ENCODE peak calls at places on chromosomes 12 and 14, in nine cellular contexts. W is aorta, F is AG04450, O is IMR-90, A is RWPE2, V is lower lobe of right lung, L is PC-3, I is RWPE1, Z is prostate gland. U is an unnamed sample.

GRCh38 chr12:97943359-97943758 is 480.8 kb downstream of the RMST start:
- DNase-seq in A (no peak), F (no peak), L (peak), W (no peak), Z (no peak), O (no peak), V (no peak), I (no peak), U (no peak)

GRCh38 chr14:62162998-62163589 is 400.9 kb downstream of the SNAPC1 start:
- DNase-seq in A (no peak), L (peak), O (peak), F (no peak), Z (peak), I (peak), V (no peak), W (no peak), U (no peak)

GRCh38 chr14:30440986-30441385 is 118.0 kb upstream of the G2E3 start:
- DNase-seq in W (no peak), O (no peak), I (no peak), A (no peak), F (no peak), V (no peak), Z (no peak), L (no peak), U (no peak)

GRCh38 chr12:76621582-76622024 is 62.0 kb upstream of the OSBPL8 start:
- DNase-seq in Z (peak), O (peak), W (peak), A (no peak), V (peak), F (peak), L (peak), I (peak), U (peak)

GRCh38 chr12:79409562-79409961 is 281.2 kb downstream of the PAWR start:
- DNase-seq in L (peak), A (no peak), I (no peak), F (peak), Z (no peak), W (no peak), V (no peak), O (peak), U (no peak)

GRCh38 chr14:101315802-101316296 is 245.4 kb upstream of the DIO3 start:
- DNase-seq in I (no peak), W (no peak), F (no peak), L (peak), A (no peak), V (no peak), Z (no peak), O (no peak), U (no peak)

GRCh38 chr12:55734595-55734994 is 5.8 kb upstream of the CD63 start:
- DNase-seq in F (no peak), W (no peak), Z (no peak), I (no peak), A (no peak), L (no peak), O (no peak), V (no peak), U (no peak)

GRCh38 chr12:48459259-48459658 is 13.1 kb upstream of the ANP32D start:
- DNase-seq in W (no peak), A (no peak), O (no peak), V (no peak), L (no peak), F (no peak), I (no peak), Z (no peak), U (no peak)

GRCh38 chr12:22981711-22982110 is 356.7 kb downstream of the ETNK1 start:
- DNase-seq in F (no peak), V (no peak), W (no peak), A (no peak), L (no peak), I (no peak), Z (no peak), O (peak), U (no peak)

GRCh38 chr14:104433401-104434213 is 146.0 kb upstream of the C14orf180 start:
- DNase-seq in W (peak), A (peak), L (no peak), V (peak), Z (no peak), I (no peak), O (no peak), F (no peak), U (no peak)

GRCh38 chr14:44935155-44935554 is 26.6 kb downstream of the KLHL28 start:
- DNase-seq in W (no peak), V (no peak), I (no peak), Z (no peak), F (no peak), A (no peak), L (peak), O (peak), U (no peak)

GRCh38 chr14:50714452-50715073 is 46.5 kb upstream of the SAV1 start:
- DNase-seq in V (no peak), L (peak), O (peak), F (no peak), A (no peak), W (no peak), Z (no peak), I (peak), U (no peak)

GRCh38 chr14:33475623-33476022 is 475.3 kb downstream of the EGLN3 start:
- DNase-seq in A (no peak), I (peak), O (no peak), L (peak), W (no peak), F (no peak), Z (no peak), V (no peak), U (no peak)

GRCh38 chr12:104263580-104264358 is 39.8 kb upstream of the EID3 start:
- DNase-seq in O (peak), Z (peak), A (peak), W (no peak), V (no peak), I (peak), L (peak), F (no peak), U (no peak)

GRCh38 chr12:24730461-24730896 is 218.4 kb downstream of the BCAT1 start:
- DNase-seq in A (no peak), Z (no peak), I (no peak), O (no peak), F (no peak), L (no peak), W (no peak), V (no peak), U (no peak)

GRCh38 chr14:97100306-97100705 is 303.1 kb downstream of the VRK1 start:
- DNase-seq in L (no peak), W (no peak), Z (no peak), A (no peak), F (no peak), O (no peak), V (no peak), I (no peak), U (no peak)

GRCh38 chr12:117832459-117833457 is 136.0 kb downstream of the KSR2 start:
- DNase-seq in O (peak), V (no peak), L (peak), W (no peak), Z (no peak), F (no peak), I (peak), A (no peak), U (no peak)

GRCh38 chr12:1204581-1205121 is 213.6 kb downstream of the ERC1 start:
- DNase-seq in Z (no peak), A (no peak), L (no peak), W (no peak), I (no peak), F (no peak), O (no peak), V (no peak), U (no peak)

GRCh38 chr12:3777206-3777809 is 24.4 kb upstream of the CRACR2A start:
- DNase-seq in O (peak), Z (peak), A (no peak), V (no peak), F (peak), W (no peak), I (peak), L (peak), U (no peak)

DNA sequence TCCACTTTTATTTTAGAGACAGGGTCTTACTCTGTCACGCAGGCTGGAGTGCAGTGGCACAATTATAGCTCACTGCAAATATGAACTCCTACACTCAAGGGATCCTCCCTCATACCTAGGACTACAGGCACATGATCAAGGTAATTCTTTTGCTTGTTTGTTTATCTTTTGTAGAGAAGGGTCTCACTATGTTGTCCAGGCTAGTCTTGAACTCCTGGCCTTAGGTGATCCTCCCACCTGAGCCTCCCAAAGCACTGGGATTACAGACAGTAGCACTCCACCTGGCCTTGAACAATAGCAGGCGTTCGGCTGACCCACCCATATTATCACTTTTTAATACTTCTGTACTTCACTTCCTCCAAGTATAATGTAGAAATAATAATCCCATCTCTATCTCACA is 1.4 kb upstream of the RACGAP1 start:
- DNase-seq in I (no peak), W (no peak), Z (no peak), O (no peak), L (no peak), V (no peak), A (no peak), F (no peak), U (no peak)
- H3K27ac ChIP-seq in I (no peak), W (no peak), Z (no peak), O (no peak), L (no peak), V (no peak), A (no peak), F (no peak), U (no peak)

DNA sequence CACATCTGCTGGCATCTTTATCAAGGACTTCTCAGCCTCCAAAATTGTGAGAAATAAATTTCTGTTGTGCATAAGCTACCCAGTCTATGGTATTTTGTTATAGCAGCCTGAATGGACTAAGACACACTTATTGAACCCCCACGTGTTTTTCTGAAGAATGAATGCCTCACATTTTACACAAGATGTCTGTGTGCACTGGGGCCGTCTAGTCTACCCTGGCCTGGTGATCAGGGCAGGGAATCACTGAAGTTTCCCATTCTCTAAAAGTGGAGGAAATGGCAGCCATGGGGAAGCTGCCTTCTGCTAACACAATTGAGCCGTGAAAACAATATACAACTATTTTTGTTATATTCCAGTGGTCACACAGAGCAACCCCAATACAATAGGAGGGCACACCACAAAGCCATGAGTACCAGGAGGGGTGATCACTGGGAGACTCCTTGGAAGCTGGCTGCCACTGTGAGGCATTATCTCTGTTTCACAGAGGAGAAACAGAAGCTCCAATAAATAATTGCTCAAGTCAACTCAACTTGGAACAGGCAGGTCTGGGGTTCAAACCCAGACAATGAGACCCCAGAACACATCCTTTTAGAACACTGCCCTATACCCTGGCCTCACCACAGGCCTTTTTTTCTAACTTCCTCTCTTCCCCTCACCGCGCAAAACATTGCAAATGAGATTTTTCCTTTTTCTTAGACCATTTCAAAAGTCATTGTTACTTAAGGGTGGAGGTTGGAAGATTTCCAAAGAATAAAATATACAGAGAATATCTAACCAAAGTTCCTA is 18.3 kb upstream of the LTA4H start:
- DNase-seq in I (no peak), L (no peak), V (no peak), O (no peak), A (no peak), W (no peak), F (no peak), Z (no peak), U (no peak)
- H3K27ac ChIP-seq in I (no peak), L (no peak), V (peak), O (no peak), A (no peak), W (no peak), F (no peak), Z (no peak), U (peak)

GRCh38 chr12:15208871-15209656 is 12.2 kb downstream of the RERG start:
- DNase-seq in W (peak), F (no peak), V (no peak), A (no peak), I (no peak), Z (no peak), L (no peak), O (no peak), U (no peak)
- H3K27ac ChIP-seq in W (no peak), F (no peak), V (peak), A (peak), I (no peak), Z (peak), L (no peak), O (no peak), U (no peak)

GRCh38 chr12:131622422-131622955 is 88.4 kb upstream of the SFSWAP start:
- DNase-seq in V (no peak), W (no peak), I (no peak), O (no peak), A (no peak), L (no peak), Z (no peak), F (no peak), U (no peak)
- H3K27ac ChIP-seq in V (no peak), W (no peak), I (peak), O (no peak), A (peak), L (no peak), Z (no peak), F (no peak), U (no peak)

DNA sequence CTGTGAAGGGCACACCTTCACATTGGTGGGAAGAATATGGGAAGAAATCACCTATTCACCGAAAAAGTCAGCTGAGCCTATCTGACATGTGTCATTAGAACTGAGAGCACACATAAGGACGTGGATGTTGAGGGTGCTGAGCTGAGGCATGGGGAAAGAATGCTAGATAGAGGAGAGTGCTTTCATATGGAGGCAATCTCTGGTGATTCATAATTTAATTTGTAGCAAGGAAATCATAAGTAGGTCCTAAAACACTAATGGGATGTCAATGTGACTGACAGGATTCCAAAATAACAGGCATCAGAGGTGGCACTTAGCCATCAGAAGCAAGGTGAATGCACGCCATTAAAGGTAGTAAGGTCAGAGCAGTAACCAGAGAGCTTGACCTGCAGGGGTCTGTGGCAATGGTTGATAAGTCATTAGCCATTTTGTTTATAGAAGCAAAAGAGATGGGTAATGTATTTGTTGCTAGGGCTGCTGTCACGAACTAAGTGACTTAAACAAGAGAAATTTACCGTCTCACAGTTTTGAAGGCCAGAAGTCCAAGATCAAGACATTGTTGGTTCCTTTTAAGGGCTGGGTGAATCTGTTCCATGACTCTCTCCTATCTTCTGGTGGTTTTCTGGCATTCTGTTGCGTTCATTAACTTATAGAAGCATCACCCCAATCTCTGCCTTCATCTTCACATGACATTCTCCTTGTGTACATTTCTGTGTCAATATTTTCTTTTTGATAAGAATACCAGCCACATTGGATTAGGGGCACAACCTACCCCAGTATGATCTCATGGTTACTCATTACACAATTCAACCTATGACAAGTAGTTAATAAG is 69.3 kb downstream of the ANKS1B start:
- DNase-seq in L (peak), Z (no peak), V (no peak), A (no peak), W (no peak), O (peak), F (no peak), I (no peak), U (no peak)
- H3K27ac ChIP-seq in L (peak), Z (no peak), V (no peak), A (no peak), W (no peak), O (no peak), F (no peak), I (no peak), U (no peak)

GRCh38 chr12:129723260-129723659 is 180.6 kb downstream of the TMEM132D start:
- DNase-seq in I (no peak), W (no peak), L (no peak), A (no peak), V (no peak), Z (no peak), O (no peak), F (no peak), U (no peak)

GRCh38 chr12:129727100-129727499 is 176.7 kb downstream of the TMEM132D start:
- DNase-seq in I (no peak), W (no peak), L (no peak), V (no peak), F (no peak), O (no peak), A (no peak), Z (no peak), U (no peak)

GRCh38 chr12:129729170-129729569 is 174.7 kb downstream of the TMEM132D start:
- DNase-seq in W (no peak), F (no peak), V (no peak), Z (no peak), L (no peak), A (no peak), I (no peak), O (no peak), U (no peak)
- H3K27ac ChIP-seq in W (no peak), F (no peak), V (no peak), Z (no peak), L (no peak), A (no peak), I (no peak), O (no peak), U (no peak)

U was measured in right lobe of liver.